ENCODE peak calls at places on chromosomes 2 and 18, in nine cellular contexts. N, D, A, U, Y, P, C, W and R are unnamed samples.

GRCh38 chr18:8124232-8125146 is 484.7 kb upstream of the RAB12 start:
- DNase-seq in W (no peak), D (no peak), A (no peak), N (no peak), Y (no peak), U (no peak), P (no peak), C (no peak), R (no peak)

GRCh38 chr2:210577263-210578071 is 21.1 kb downstream of the CPS1 start:
- DNase-seq in Y (no peak), P (no peak), W (no peak), C (no peak), D (no peak), U (no peak), N (no peak), A (peak; percentile 1), R (no peak)

GRCh38 chr2:3000968-3001367 is 376.6 kb downstream of the EIPR1 start:
- DNase-seq in P (no peak), W (no peak), C (no peak), U (no peak), Y (no peak), A (no peak), N (no peak), D (no peak), R (no peak)

GRCh38 chr2:215619022-215619958 is 183.4 kb upstream of the FN1 start:
- DNase-seq in P (no peak), N (no peak), A (no peak), D (no peak), C (no peak), U (no peak), Y (no peak), W (no peak), R (no peak)

GRCh38 chr18:45548614-45549013 is 66.7 kb upstream of the SLC14A2 start:
- DNase-seq in P (no peak), N (no peak), Y (no peak), A (no peak), W (no peak), C (no peak), D (no peak), U (no peak), R (no peak)

GRCh38 chr2:144162652-144163051 is 357.3 kb downstream of the ZEB2 start:
- DNase-seq in C (no peak), N (no peak), D (no peak), A (peak; percentile 12), U (no peak), W (no peak), P (peak; percentile 28), Y (peak; percentile 6), R (no peak)

GRCh38 chr2:234950730-234951385 is 959 bp upstream of the SH3BP4 start:
- DNase-seq in W (no peak), N (no peak), P (no peak), Y (peak; percentile 36), D (peak; percentile 47), U (no peak), A (no peak), C (peak; percentile 63), R (no peak)

GRCh38 chr2:152766908-152767307 is 48.5 kb downstream of the ARL6IP6 start:
- DNase-seq in N (no peak), D (no peak), A (no peak), W (no peak), U (no peak), C (no peak), P (no peak), Y (no peak), R (no peak)

GRCh38 chr2:174699993-174700766 is 64.1 kb downstream of the CHRNA1 start:
- DNase-seq in Y (no peak), D (no peak), A (no peak), C (no peak), W (no peak), P (no peak), U (no peak), N (no peak), R (peak; percentile 59)

GRCh38 chr2:24920813-24921441 is 890 bp upstream of the ADCY3 start:
- DNase-seq in D (no peak), C (no peak), N (no peak), A (no peak), W (peak; percentile 28), U (no peak), P (no peak), Y (no peak), R (no peak)

GRCh38 chr2:38462121-38462634 is 85.1 kb upstream of the ATL2 start:
- DNase-seq in N (peak; percentile 77), U (peak; percentile 63), W (peak; percentile 78), D (peak; percentile 84), Y (peak; percentile 42), P (peak; percentile 35), C (peak; percentile 81), A (no peak), R (no peak)

GRCh38 chr2:19854596-19855235 is 47.1 kb downstream of the TTC32 start:
- DNase-seq in N (no peak), A (no peak), D (no peak), Y (no peak), P (no peak), U (no peak), W (no peak), C (no peak), R (no peak)

GRCh38 chr2:160993543-160994090 is 166.6 kb upstream of the TANK start:
- DNase-seq in A (no peak), P (no peak), Y (no peak), D (no peak), C (no peak), U (no peak), W (no peak), N (peak; percentile 64), R (no peak)

GRCh38 chr2:118599141-118599540 is 248.3 kb downstream of the EN1 start:
- DNase-seq in P (no peak), N (no peak), C (no peak), Y (no peak), D (no peak), U (no peak), A (no peak), W (no peak), R (no peak)

GRCh38 chr2:101328474-101329007 is 20.0 kb upstream of the RNF149 start:
- DNase-seq in P (no peak), W (no peak), D (no peak), N (peak; percentile 69), C (no peak), Y (no peak), A (peak; percentile 11), U (no peak), R (no peak)

DNA sequence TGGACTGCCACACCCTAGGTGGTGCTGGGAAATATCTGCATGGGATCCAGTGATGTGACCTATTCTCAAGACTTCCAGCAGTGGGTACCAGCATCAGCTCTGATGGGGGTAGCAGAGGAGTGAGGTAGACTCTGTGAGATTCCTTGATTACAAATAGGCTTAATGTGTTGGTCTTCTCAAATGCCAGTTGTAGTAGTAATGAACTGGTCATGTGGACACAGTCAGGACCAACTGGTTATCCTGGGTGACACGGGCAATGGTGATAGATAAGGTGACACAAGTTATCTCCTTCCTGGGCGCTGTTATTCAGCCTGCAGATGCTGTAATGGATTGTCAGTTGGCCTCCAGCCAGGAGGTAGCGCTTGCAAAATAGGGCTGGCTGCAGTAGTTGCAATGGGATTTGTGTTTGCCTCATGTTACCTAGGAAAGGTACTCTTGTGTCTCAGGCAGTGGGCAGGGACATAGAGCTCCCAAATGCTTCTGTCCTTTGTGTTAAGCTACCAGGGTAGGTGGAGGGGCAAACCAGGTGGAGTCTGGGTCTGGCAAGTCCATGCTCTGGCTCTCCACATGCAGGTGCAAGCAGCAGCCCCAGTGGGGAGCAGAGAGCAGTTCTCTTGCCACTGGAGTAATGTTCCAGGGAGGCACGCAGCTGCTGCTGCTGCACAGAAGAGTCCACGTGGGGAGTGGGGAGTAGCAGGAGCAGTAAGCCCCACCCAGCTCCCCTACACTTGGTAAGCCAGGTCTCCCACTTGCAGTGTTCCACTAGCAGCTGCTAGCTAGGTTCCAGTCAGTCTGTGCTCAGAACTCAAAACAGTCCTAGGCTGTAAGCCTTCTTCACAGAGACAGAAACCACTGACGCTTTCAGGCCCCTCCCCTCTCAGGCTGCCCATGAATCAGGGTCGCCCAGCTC is 505.4 kb upstream of the DDX18 start:
- DNase-seq in N (no peak), A (no peak), W (no peak), U (no peak), P (no peak), Y (no peak), D (no peak), C (no peak), R (no peak)
- H3K27ac ChIP-seq in N (no peak overlapping the region), A (no peak overlapping the region), W (no peak overlapping the region), U (no peak overlapping the region), P (no peak overlapping the region), Y (no peak overlapping the region), D (no peak overlapping the region), C (no peak overlapping the region), R (no peak overlapping the region)

GRCh38 chr2:44101246-44101645 is 67.4 kb upstream of the PPM1B start:
- DNase-seq in N (no peak), W (no peak), D (no peak), A (no peak), P (no peak), U (no peak), C (no peak), Y (no peak), R (no peak)
- H3K36me3 ChIP-seq in N (no peaks in the 10 kb centered on the region), W (no peaks in the 10 kb centered on the region), D (no peaks in the 10 kb centered on the region), A (no peaks in the 10 kb centered on the region), P (no peaks in the 10 kb centered on the region), U (no peaks in the 10 kb centered on the region), C (no peaks in the 10 kb centered on the region), Y (no peaks in the 10 kb centered on the region), R (no peaks in the 10 kb centered on the region)

DNA sequence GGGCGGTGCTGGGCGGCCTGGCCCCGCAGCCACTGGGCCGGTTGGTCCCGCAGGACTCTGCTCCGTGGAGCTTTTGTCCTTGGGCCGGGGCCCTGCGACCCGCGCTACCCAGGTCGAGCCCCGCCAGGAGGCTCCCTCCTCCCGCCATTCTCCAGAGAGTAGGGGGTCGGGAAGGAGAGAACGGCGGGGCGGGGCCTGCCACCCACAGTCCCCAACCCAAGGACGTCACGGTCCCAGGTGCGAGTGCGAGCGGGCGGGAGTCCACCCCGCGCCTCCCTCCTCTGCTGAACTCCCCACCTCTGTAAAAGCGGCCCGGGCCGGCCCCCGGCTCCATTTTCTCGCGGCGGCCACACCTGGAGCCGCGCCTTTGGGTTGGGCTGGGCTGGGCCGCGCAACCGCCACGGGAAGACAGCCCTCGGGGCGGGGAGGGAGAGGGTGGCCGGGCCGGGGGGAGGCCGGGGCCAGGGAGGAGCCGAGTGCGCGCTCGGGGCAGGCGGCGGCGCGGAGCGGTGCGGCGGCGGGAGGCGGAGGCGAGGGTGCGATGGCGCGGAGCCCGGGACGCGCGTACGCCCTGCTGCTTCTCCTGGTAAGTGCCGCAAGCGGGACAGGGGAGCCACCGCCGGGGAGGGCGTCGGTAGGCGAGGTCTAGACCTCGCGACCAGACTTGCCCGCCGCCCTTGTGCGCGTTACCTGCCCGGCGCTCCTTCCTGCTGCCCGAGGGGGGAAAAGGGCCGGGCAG is at the start of gene DSG2:
- DNase-seq in U (peak; percentile 68), W (peak; percentile 84), N (peak; percentile 53), Y (peak; percentile 86), C (peak; percentile 67), P (peak; percentile 86), A (no peak), D (peak; percentile 27), R (peak; percentile 92)
- TF ChIP-seq POLR2A in U (peak; percentile 41), W (no peak), N (no peak), Y (peak; percentile 76), C (peak; percentile 15), P (no peak), A (peak; percentile 89), D (no peak), R (peak; percentile 71)

DNA sequence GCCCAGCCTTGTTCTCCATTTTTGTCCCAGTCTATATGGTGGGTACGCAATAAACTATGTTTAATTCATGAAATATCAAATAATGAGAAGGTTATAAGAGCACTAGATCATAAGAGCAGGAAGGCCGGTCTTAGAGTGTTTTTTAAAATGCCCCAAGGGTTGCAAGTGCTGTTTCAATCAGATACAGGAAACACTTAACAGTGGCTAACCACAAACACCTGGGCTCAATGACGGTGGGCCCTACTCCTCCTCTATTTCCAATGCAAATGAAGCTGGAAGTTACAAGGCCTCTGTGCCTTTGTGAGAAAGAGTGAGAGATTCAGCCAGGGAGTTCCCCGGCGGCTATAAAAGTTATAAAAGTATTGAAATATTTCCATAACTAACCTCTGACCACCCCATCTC is 18.9 kb upstream of the WDR33 start:
- DNase-seq in N (no peak), C (no peak), W (no peak), Y (no peak), D (no peak), P (peak; percentile 34), A (peak; percentile 96), U (no peak), R (no peak)
- H3K27ac ChIP-seq in N (no peak overlapping the region), C (no peak overlapping the region), W (no peak overlapping the region), Y (no peak overlapping the region), D (no peak overlapping the region), P (no peak overlapping the region), A (peak overlapping the region; percentile 92), U (no peak overlapping the region), R (no peak overlapping the region)